ENCODE peak calls at places on chromosome 13, in four cellular contexts. One of them, this sample, is unnamed. For H3K36me3, the result is how much of the 10 kb centered on the place peaks cover.

GRCh38 chr13:38002596-38002995 is 133.0 kb upstream of the TRPC4 start:
- DNase-seq in testis: no peak
- DNase-seq in pancreas: no peak
- DNase-seq in aorta: no peak
- DNase-seq in this sample: peak

GRCh38 chr13:20414475-20415287 is 111.0 kb downstream of the CRYL1 start:
- DNase-seq in testis: no peak
- DNase-seq in pancreas: no peak
- DNase-seq in aorta: no peak
- DNase-seq in this sample: peak

GRCh38 chr13:28820099-28821051 is at the start of gene MTUS2:
- DNase-seq in testis: peak
- DNase-seq in pancreas: peak
- DNase-seq in aorta: no peak
- DNase-seq in this sample: no peak

GRCh38 chr13:76692326-76692725 is 193.9 kb downstream of the KCTD12 start:
- DNase-seq in testis: no peak
- DNase-seq in pancreas: no peak
- DNase-seq in aorta: no peak
- DNase-seq in this sample: no peak

GRCh38 chr13:21548577-21548976 is 55.4 kb downstream of the MICU2 start:
- DNase-seq in testis: no peak
- DNase-seq in pancreas: no peak
- DNase-seq in aorta: no peak
- DNase-seq in this sample: no peak

GRCh38 chr13:106534844-106535551 is 464 bp downstream of the EFNB2 start:
- DNase-seq in testis: no peak
- DNase-seq in pancreas: peak
- DNase-seq in aorta: peak
- DNase-seq in this sample: peak

GRCh38 chr13:63420685-63421084 is 2005.0 kb upstream of the PCDH20 start:
- DNase-seq in testis: no peak
- DNase-seq in pancreas: no peak
- DNase-seq in aorta: no peak
- DNase-seq in this sample: no peak

GRCh38 chr13:66618702-66619101 is 611.4 kb downstream of the PCDH9 start:
- DNase-seq in testis: no peak
- DNase-seq in pancreas: no peak
- DNase-seq in aorta: no peak
- DNase-seq in this sample: no peak

GRCh38 chr13:50580684-50581305 is 262.7 kb downstream of the DLEU7 start:
- DNase-seq in testis: no peak
- DNase-seq in pancreas: no peak
- DNase-seq in aorta: no peak
- DNase-seq in this sample: no peak

GRCh38 chr13:102870677-102871415 is 25.0 kb downstream of the ERCC5 start:
- DNase-seq in testis: peak
- DNase-seq in pancreas: peak
- DNase-seq in aorta: no peak
- DNase-seq in this sample: no peak

GRCh38 chr13:46053162-46054012 is 841 bp upstream of the ZC3H13 start:
- DNase-seq in testis: no peak
- DNase-seq in pancreas: no peak
- DNase-seq in aorta: no peak
- DNase-seq in this sample: no peak

GRCh38 chr13:25727776-25728175 is 324.0 kb downstream of the SHISA2 start:
- DNase-seq in testis: no peak
- DNase-seq in pancreas: no peak
- DNase-seq in aorta: no peak
- DNase-seq in this sample: no peak

GRCh38 chr13:43484432-43485225 is 302.1 kb downstream of the ENOX1 start:
- DNase-seq in testis: peak
- DNase-seq in pancreas: no peak
- DNase-seq in aorta: no peak
- DNase-seq in this sample: no peak

GRCh38 chr13:46660859-46661258 is 107.9 kb downstream of the LRCH1 start:
- DNase-seq in testis: no peak
- DNase-seq in pancreas: no peak
- DNase-seq in aorta: no peak
- DNase-seq in this sample: no peak

GRCh38 chr13:46403851-46404731 is 17.0 kb upstream of the RUBCNL start:
- DNase-seq in testis: no peak
- DNase-seq in pancreas: no peak
- DNase-seq in aorta: no peak
- DNase-seq in this sample: no peak

GRCh38 chr13:111978536-111978935 is 88.4 kb upstream of the SOX1 start:
- DNase-seq in testis: no peak
- DNase-seq in pancreas: no peak
- DNase-seq in aorta: no peak
- DNase-seq in this sample: no peak

GRCh38 chr13:109314101-109314500 is 472.3 kb downstream of the IRS2 start:
- DNase-seq in testis: peak
- DNase-seq in pancreas: no peak
- DNase-seq in aorta: no peak
- DNase-seq in this sample: no peak

GRCh38 chr13:48334534-48335127 is 31.1 kb downstream of the RB1 start:
- DNase-seq in testis: no peak
- DNase-seq in pancreas: no peak
- DNase-seq in aorta: no peak
- DNase-seq in this sample: no peak

GRCh38 chr13:110449225-110450015 is 112.1 kb downstream of the RAB20 start:
- DNase-seq in testis: no peak
- DNase-seq in pancreas: no peak
- DNase-seq in aorta: no peak
- DNase-seq in this sample: no peak

GRCh38 chr13:29817604-29818378 is 32.6 kb downstream of the UBL3 start:
- DNase-seq in testis: no peak
- DNase-seq in pancreas: no peak
- DNase-seq in aorta: no peak
- DNase-seq in this sample: no peak

GRCh38 chr13:32164622-32165268 is 133.2 kb downstream of the FRY start:
- DNase-seq in testis: peak
- DNase-seq in pancreas: no peak
- DNase-seq in aorta: no peak
- DNase-seq in this sample: no peak

GRCh38 chr13:50512602-50513527 is 330.6 kb downstream of the DLEU7 start:
- DNase-seq in testis: peak
- DNase-seq in pancreas: no peak
- DNase-seq in aorta: peak
- DNase-seq in this sample: peak

GRCh38 chr13:48263196-48263595 is 30.2 kb downstream of the ITM2B start:
- DNase-seq in testis: no peak
- DNase-seq in pancreas: no peak
- DNase-seq in aorta: no peak
- DNase-seq in this sample: no peak

GRCh38 chr13:27967203-27967735 is 1.8 kb downstream of the CDX2 start:
- DNase-seq in testis: no peak
- DNase-seq in pancreas: no peak
- DNase-seq in aorta: no peak
- DNase-seq in this sample: peak

GRCh38 chr13:91574756-91575155 is 176.3 kb downstream of the GPC5 start:
- DNase-seq in testis: no peak
- DNase-seq in pancreas: no peak
- DNase-seq in aorta: no peak
- DNase-seq in this sample: no peak

GRCh38 chr13:97235549-97236206 is 13.5 kb downstream of the MBNL2 start:
- DNase-seq in testis: no peak
- DNase-seq in pancreas: no peak
- DNase-seq in aorta: no peak
- DNase-seq in this sample: peak

GRCh38 chr13:99297330-99297729 is 9.9 kb downstream of the GPR183 start:
- DNase-seq in testis: no peak
- DNase-seq in pancreas: no peak
- DNase-seq in aorta: no peak
- DNase-seq in this sample: no peak

GRCh38 chr13:99301913-99302636 is 5.1 kb downstream of the GPR183 start:
- DNase-seq in testis: no peak
- DNase-seq in pancreas: no peak
- DNase-seq in aorta: no peak
- DNase-seq in this sample: no peak

GRCh38 chr13:99298056-99298455 is 9.1 kb downstream of the GPR183 start:
- DNase-seq in testis: no peak
- DNase-seq in pancreas: no peak
- DNase-seq in aorta: no peak
- DNase-seq in this sample: no peak

GRCh38 chr13:99301056-99301838 is 6.0 kb downstream of the GPR183 start:
- DNase-seq in testis: no peak
- DNase-seq in pancreas: no peak
- DNase-seq in aorta: no peak
- DNase-seq in this sample: no peak

GRCh38 chr13:99299545-99300341 is 7.5 kb downstream of the GPR183 start:
- DNase-seq in testis: no peak
- DNase-seq in pancreas: no peak
- DNase-seq in aorta: no peak
- DNase-seq in this sample: no peak
- H3K4me3 ChIP-seq in testis: no peak
- H3K4me3 ChIP-seq in pancreas: no peak
- H3K4me3 ChIP-seq in aorta: no peak
- H3K4me3 ChIP-seq in this sample: no peak

GRCh38 chr13:114269281-114269770 is 12.1 kb upstream of the UPF3A start:
- DNase-seq in testis: no peak
- DNase-seq in pancreas: no peak
- DNase-seq in aorta: no peak
- DNase-seq in this sample: no peak

GRCh38 chr13:114268344-114269280 is 12.8 kb upstream of the UPF3A start:
- DNase-seq in testis: no peak
- DNase-seq in pancreas: no peak
- DNase-seq in aorta: no peak
- DNase-seq in this sample: no peak

GRCh38 chr13:114264886-114265611 is 16.4 kb upstream of the UPF3A start:
- DNase-seq in testis: no peak
- DNase-seq in pancreas: no peak
- DNase-seq in aorta: no peak
- DNase-seq in this sample: no peak

GRCh38 chr13:114263590-114263989 is 17.8 kb upstream of the UPF3A start:
- DNase-seq in testis: no peak
- DNase-seq in pancreas: no peak
- DNase-seq in aorta: no peak
- DNase-seq in this sample: no peak

DNA sequence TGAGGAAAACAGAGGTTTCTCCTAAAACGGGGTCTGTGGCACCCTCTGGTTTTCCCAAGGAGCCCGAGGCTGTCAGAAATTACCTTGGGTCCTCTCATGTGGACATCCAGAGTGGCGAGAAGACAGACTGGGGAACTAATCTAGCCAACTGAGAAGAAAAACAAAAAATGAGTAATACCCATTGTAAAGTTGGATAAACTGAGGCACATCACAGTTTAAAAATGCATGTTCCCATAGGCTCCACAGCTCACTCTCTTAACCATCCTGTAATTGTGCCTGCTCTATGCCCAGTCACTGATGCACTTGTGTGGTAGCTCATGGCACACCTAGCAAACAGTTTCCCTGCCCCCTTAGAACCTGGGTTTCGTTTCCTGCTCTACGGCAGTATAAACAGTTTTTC is 15.2 kb upstream of the UPF3A start:
- DNase-seq in testis: no peak
- DNase-seq in pancreas: no peak
- DNase-seq in aorta: no peak
- DNase-seq in this sample: no peak
- H3K36me3 ChIP-seq in testis: under half
- H3K36me3 ChIP-seq in pancreas: under half
- H3K36me3 ChIP-seq in aorta: under half
- H3K36me3 ChIP-seq in this sample: under half

GRCh38 chr13:51802601-51803000 is 1.4 kb downstream of the DHRS12 start:
- DNase-seq in testis: no peak
- DNase-seq in pancreas: no peak
- DNase-seq in aorta: no peak
- DNase-seq in this sample: no peak
- H3K4me3 ChIP-seq in testis: no peak
- H3K4me3 ChIP-seq in pancreas: peak
- H3K4me3 ChIP-seq in aorta: no peak
- H3K4me3 ChIP-seq in this sample: no peak

GRCh38 chr13:33175991-33176390 is 109.6 kb downstream of the STARD13 start:
- DNase-seq in testis: no peak
- DNase-seq in pancreas: no peak
- DNase-seq in aorta: no peak
- DNase-seq in this sample: no peak
- H3K36me3 ChIP-seq in testis: under half
- H3K36me3 ChIP-seq in pancreas: under half
- H3K36me3 ChIP-seq in aorta: under half
- H3K36me3 ChIP-seq in this sample: under half